ENCODE peak calls at places on chromosomes 7 and 10, in seven cellular contexts. A is uterus, X is OCI-LY7, B is BJ, C is right lobe of liver, D is retinal pigment epithelial cell, L is fibroblast of mammary gland. O is an unnamed sample.

GRCh38 chr7:120856621-120857352 is 1.2 kb downstream of the TSPAN12 start:
- DNase-seq in A (peak; percentile 31), L (peak; percentile 14), D (no peak), X (no peak), C (peak; percentile 63), B (no peak), O (peak; percentile 48)

GRCh38 chr7:55065079-55065478 is 46.3 kb downstream of the EGFR start:
- DNase-seq in L (peak; percentile 100), A (peak; percentile 85), X (no peak), B (peak; percentile 85), D (no peak), C (no peak), O (no peak)

GRCh38 chr10:7855205-7855604 is 36.9 kb downstream of the TAF3 start:
- DNase-seq in C (no peak), D (no peak), X (no peak), A (no peak), B (no peak), L (no peak), O (no peak)

GRCh38 chr7:155557778-155558177 is 11.4 kb upstream of the CNPY1 start:
- DNase-seq in C (no peak), X (no peak), B (no peak), L (no peak), A (no peak), D (no peak), O (peak; percentile 30)

GRCh38 chr7:96707901-96708774 is 1.5 kb downstream of the SEM1 start:
- DNase-seq in D (no peak), X (no peak), L (peak; percentile 8), A (no peak), C (no peak), B (no peak), O (no peak)

GRCh38 chr10:82866424-82867020 is 991.5 kb downstream of the NRG3 start:
- DNase-seq in C (no peak), D (peak; percentile 29), L (peak; percentile 70), B (peak; percentile 70), X (no peak), A (no peak), O (no peak)

GRCh38 chr10:101330236-101331225 is 23.4 kb upstream of the BTRC start:
- DNase-seq in A (no peak), C (no peak), X (no peak), L (peak; percentile 82), B (no peak), D (no peak), O (no peak)

GRCh38 chr7:94252124-94252523 is 142.6 kb upstream of the COL1A2 start:
- DNase-seq in C (no peak), X (no peak), L (no peak), D (no peak), B (no peak), A (no peak), O (no peak)

GRCh38 chr7:96887426-96887825 is 117.9 kb upstream of the DLX6 start:
- DNase-seq in B (no peak), X (no peak), A (no peak), D (no peak), L (peak; percentile 6), C (no peak), O (no peak)

GRCh38 chr7:81638216-81638615 is 131.6 kb downstream of the HGF start:
- DNase-seq in X (no peak), C (no peak), D (no peak), A (no peak), B (peak; percentile 55), L (peak; percentile 96), O (no peak)

GRCh38 chr10:81081887-81082620 is 544.4 kb downstream of the SH2D4B start:
- DNase-seq in B (no peak), A (no peak), D (no peak), X (peak; percentile 5), C (no peak), L (no peak), O (no peak)

GRCh38 chr10:113958631-113959382 is 84.9 kb upstream of the ADRB1 start:
- DNase-seq in B (peak; percentile 80), D (peak; percentile 86), X (no peak), C (peak; percentile 79), A (no peak), L (peak; percentile 89), O (peak; percentile 51)

GRCh38 chr10:68471063-68471585 is 649 bp downstream of the DNA2 start:
- DNase-seq in A (no peak), C (no peak), L (no peak), D (no peak), B (no peak), X (peak; percentile 28), O (no peak)

GRCh38 chr10:97882142-97883091 is 32.8 kb downstream of the GOLGA7B start:
- DNase-seq in L (peak; percentile 88), A (no peak), B (no peak), X (no peak), D (peak; percentile 87), C (peak; percentile 51), O (no peak)

GRCh38 chr7:151389096-151389767 is 20.6 kb downstream of the WDR86 start:
- DNase-seq in X (no peak), C (no peak), B (no peak), A (no peak), L (no peak), D (no peak), O (peak; percentile 26)

GRCh38 chr10:96650958-96651357 is 64.1 kb upstream of the TM9SF3 start:
- DNase-seq in X (no peak), B (no peak), D (no peak), A (no peak), C (no peak), L (no peak), O (no peak)

GRCh38 chr7:135976312-135977019 is 693 bp downstream of the MTPN start:
- DNase-seq in X (peak; percentile 64), C (peak; percentile 25), A (no peak), L (no peak), B (no peak), D (no peak), O (no peak)

GRCh38 chr10:20267734-20268133 is 451.5 kb downstream of the PLXDC2 start:
- DNase-seq in L (no peak), B (no peak), C (no peak), X (no peak), D (no peak), A (no peak), O (no peak)

GRCh38 chr7:22647451-22648257 is 79.3 kb upstream of the IL6 start:
- DNase-seq in B (peak; percentile 54), A (no peak), C (no peak), L (peak; percentile 94), D (no peak), X (no peak), O (no peak)

GRCh38 chr7:151115836-151116418 is 29.7 kb downstream of the AGAP3 start:
- DNase-seq in C (no peak), D (peak; percentile 51), B (no peak), A (no peak), L (no peak), X (no peak), O (peak; percentile 94)

GRCh38 chr7:135938563-135938962 is 38.6 kb downstream of the MTPN start:
- DNase-seq in C (no peak), L (no peak), B (no peak), A (no peak), X (no peak), D (no peak), O (no peak)

GRCh38 chr7:39238209-39238869 is 260.6 kb downstream of the POU6F2 start:
- DNase-seq in A (no peak), X (no peak), L (no peak), C (no peak), D (no peak), B (no peak), O (no peak)

GRCh38 chr10:105952153-105952552 is 1212.4 kb downstream of the SORCS1 start:
- DNase-seq in A (no peak), C (peak; percentile 25), B (no peak), L (peak; percentile 26), D (peak; percentile 27), X (peak; percentile 60), O (peak; percentile 44)

GRCh38 chr10:1475095-1475583 is 262.2 kb downstream of the ADARB2 start:
- DNase-seq in D (no peak), A (no peak), L (no peak), B (no peak), X (no peak), C (no peak), O (no peak)
- H3K4me3 ChIP-seq in D (no peak overlapping the region), A (no peak overlapping the region), L (no peak overlapping the region), B (no peak overlapping the region), X (no peak overlapping the region), C (no peak overlapping the region), O (no peak overlapping the region)

GRCh38 chr10:111967116-111967515 is 216.4 kb downstream of the GPAM start:
- DNase-seq in A (no peak), D (no peak), B (no peak), C (no peak), L (no peak), X (no peak), O (no peak)
- TF ChIP-seq CTCF in A (no peak), D (no peak), B (no peak), C (no peak), L (no peak), X (no peak), O (no peak)

DNA sequence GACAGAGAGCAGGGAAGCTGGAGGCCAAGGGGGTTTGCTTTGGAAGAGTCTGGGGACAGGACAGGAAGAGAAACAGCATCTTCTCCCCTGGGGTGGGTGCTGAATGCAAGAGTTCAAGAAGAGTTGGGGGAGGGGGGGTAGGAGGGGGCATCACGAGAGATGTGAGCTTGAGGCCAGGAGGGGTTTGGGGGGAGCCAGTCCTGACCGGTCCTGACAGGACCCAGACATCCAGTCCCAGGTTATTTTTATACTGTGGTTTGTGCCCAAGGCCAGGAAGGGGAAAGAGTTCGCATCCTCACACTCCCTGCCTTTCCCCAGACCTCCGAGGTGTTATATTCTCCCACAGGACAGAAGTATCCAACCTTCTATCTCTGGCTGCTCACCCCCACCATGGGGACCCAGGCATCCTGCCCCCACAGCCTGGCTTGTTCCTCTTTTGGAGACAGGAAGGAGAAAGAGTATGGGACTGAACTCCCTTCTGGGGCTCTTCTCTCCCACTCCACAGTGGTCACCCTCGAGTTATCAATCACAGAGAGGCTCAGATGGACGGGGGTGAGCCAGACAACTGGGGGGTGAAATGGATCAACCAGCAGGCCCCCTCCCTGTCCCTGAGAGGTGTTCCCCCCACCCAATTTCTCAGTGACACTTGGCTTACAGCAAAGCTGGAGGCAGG is 2.8 kb downstream of the TSC22D4 start:
- DNase-seq in A (no peak), B (no peak), X (peak; percentile 32), D (no peak), C (no peak), L (no peak), O (no peak)
- H3K4me3 ChIP-seq in A (peak overlapping the region; percentile 78), B (peak overlapping the region; percentile 98), X (peak overlapping the region; percentile 86), D (peak overlapping the region; percentile 4), C (peak overlapping the region; percentile 32), L (peak overlapping the region; percentile 92), O (peak overlapping the region; percentile 82)

DNA sequence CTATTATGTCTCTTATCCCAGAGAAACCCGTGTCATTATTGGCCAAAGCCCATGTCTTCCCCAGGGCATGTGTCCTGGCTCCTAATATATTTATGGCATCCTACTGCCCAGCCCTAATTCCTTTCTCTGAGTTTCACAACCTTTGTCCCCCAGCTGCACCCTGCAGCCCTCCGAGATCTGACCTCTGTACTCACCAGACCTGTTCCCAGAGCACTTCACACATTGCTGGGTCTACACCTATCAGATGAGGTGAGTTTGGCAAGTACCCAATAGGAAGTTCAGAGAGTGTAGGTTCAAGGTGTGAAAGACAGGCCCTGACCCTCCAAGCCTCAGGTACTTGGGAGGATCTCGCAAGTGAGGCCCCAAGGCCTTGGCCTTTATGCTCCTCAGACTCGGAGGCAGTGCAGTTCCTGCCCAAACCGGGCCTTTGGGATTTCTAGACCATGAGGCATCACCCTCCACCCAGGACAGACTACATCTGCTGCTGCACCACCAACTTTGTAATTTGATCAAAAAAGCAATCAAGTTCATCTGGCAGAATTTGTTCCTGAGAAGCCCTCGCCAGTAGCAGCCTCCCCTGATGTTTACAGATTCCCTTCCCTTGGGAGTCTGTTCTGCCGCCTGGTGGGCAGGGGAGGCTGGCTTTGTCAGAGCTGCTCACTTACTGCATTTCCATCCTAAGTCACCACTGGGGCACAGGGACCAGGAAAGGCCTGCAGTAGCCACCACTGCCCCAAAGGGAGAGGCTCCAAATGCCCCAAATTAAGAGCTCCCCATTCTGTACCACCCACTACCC is 2.2 kb downstream of the CAMK2G start:
- DNase-seq in A (no peak), D (no peak), L (peak; percentile 39), C (no peak), B (no peak), X (no peak), O (no peak)
- TF ChIP-seq CTCF in A (peak; percentile 11), D (no peak), L (peak; percentile 28), C (no peak), B (peak; percentile 56), X (peak; percentile 41), O (no peak)